ENCODE peak calls at places on chromosome 4, in ten cellular contexts. D, G, C, V, W, Y, Q, X, S and I are unnamed samples. For H3K4me1, the result is how much of the 10 kb centered on the place peaks cover.

GRCh38 chr4:25466966-25467697 is 90.1 kb downstream of the ANAPC4 start:
- DNase-seq in W (no peak), C (no peak), Q (no peak), S (no peak), V (no peak), Y (no peak), X (no peak), G (no peak), D (no peak), I (no peak)

GRCh38 chr4:184251680-184252000 is 34.0 kb upstream of the ENPP6 start:
- DNase-seq in D (no peak), G (no peak), V (no peak), C (no peak), S (no peak), X (no peak), Q (no peak), Y (no peak), W (no peak), I (no peak)

GRCh38 chr4:38930696-38931095 is 63.1 kb downstream of the FAM114A1 start:
- DNase-seq in S (no peak), W (no peak), D (no peak), C (no peak), Q (no peak), Y (no peak), V (no peak), X (no peak), G (no peak), I (no peak)

GRCh38 chr4:159600102-159600501 is 497.2 kb downstream of the RAPGEF2 start:
- DNase-seq in C (no peak), V (no peak), Q (no peak), D (no peak), S (no peak), Y (no peak), X (no peak), G (no peak), W (no peak), I (no peak)

GRCh38 chr4:70818173-70818856 is 21.4 kb downstream of the GRSF1 start:
- DNase-seq in S (no peak), Y (no peak), V (no peak), C (no peak), D (no peak), Q (no peak), W (no peak), G (no peak), X (no peak), I (no peak)

GRCh38 chr4:119861731-119862130 is 204.9 kb downstream of the MAD2L1 start:
- DNase-seq in D (no peak), W (no peak), G (no peak), X (no peak), Q (no peak), Y (no peak), C (no peak), V (no peak), S (no peak), I (no peak)

GRCh38 chr4:25449270-25449669 is 72.2 kb downstream of the ANAPC4 start:
- DNase-seq in Q (no peak), Y (no peak), V (no peak), W (no peak), G (no peak), S (no peak), D (no peak), X (peak), C (no peak), I (no peak)

GRCh38 chr4:176400816-176401461 is 81.2 kb downstream of the SPCS3 start:
- DNase-seq in W (no peak), Q (no peak), V (no peak), C (no peak), D (no peak), G (no peak), Y (no peak), S (no peak), X (peak), I (no peak)

GRCh38 chr4:123017078-123017477 is 94.7 kb upstream of the NUDT6 start:
- DNase-seq in Q (no peak), S (no peak), Y (no peak), V (no peak), G (no peak), D (no peak), X (no peak), C (no peak), W (no peak), I (no peak)

GRCh38 chr4:26204911-26205368 is 115.9 kb upstream of the RBPJ start:
- DNase-seq in Q (no peak), C (peak), W (peak), V (peak), S (peak), G (no peak), X (no peak), D (no peak), Y (no peak), I (peak)

GRCh38 chr4:33425916-33426315 is 2705.7 kb downstream of the PCDH7 start:
- DNase-seq in S (no peak), D (no peak), V (no peak), Y (no peak), X (no peak), W (no peak), G (no peak), Q (no peak), C (no peak), I (no peak)

GRCh38 chr4:39037491-39037825 is 5.2 kb upstream of the TMEM156 start:
- DNase-seq in G (no peak), S (no peak), C (no peak), W (no peak), D (peak), Y (no peak), Q (no peak), V (no peak), X (peak), I (no peak)

GRCh38 chr4:96729641-96730040 is 889.7 kb downstream of the PDHA2 start:
- DNase-seq in X (no peak), G (no peak), D (no peak), Q (no peak), Y (no peak), S (no peak), W (no peak), C (no peak), V (no peak), I (no peak)

GRCh38 chr4:7206856-7207567 is 14.7 kb downstream of the SORCS2 start:
- DNase-seq in G (no peak), Q (no peak), X (peak), D (no peak), S (peak), W (peak), V (peak), Y (peak), C (peak), I (peak)

GRCh38 chr4:7202391-7202790 is 10.1 kb downstream of the SORCS2 start:
- DNase-seq in Y (no peak), G (no peak), C (no peak), Q (no peak), S (no peak), W (no peak), D (no peak), X (peak), V (no peak), I (no peak)

GRCh38 chr4:7206385-7206784 is 14.0 kb downstream of the SORCS2 start:
- DNase-seq in C (no peak), D (no peak), V (no peak), X (peak), G (no peak), Q (no peak), Y (no peak), W (no peak), S (no peak), I (peak)

GRCh38 chr4:7207791-7208231 is 15.5 kb downstream of the SORCS2 start:
- DNase-seq in Q (no peak), V (no peak), W (no peak), D (no peak), G (no peak), C (no peak), S (no peak), X (peak), Y (no peak), I (peak)

DNA sequence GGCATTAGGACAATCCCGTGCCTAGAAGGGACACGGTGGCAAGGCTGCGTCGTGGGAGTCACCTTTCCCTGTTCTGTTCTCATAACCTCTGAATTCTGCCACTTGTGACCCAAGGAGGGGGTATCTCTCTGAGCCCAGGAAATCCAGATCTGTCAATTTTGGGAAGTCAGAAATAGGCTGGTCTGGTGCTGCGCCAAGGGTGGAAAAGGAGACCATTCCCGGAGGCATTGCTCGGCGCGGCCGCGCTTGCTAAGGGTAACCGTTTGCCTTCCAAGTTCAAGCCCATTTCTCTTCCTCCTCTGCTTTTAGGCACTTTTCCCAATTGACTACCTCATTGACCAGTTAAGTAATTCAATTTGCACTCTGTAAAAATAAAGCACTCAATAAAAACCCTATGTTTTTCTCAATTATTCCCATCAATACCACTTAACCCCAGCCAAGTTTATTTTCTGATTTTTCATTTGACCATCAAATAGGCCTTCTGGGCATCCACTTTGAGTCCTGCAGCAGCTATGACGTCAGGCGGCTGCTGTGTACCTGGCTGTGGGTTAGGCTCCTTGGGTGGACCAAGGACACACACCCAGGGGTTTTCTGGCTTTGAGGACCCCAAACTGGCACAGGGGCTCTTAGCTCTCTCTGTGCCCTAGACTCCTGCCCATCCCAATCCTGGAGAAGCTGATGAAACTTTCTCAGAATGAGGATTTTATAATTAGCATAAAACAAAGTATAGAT is 12.5 kb downstream of the SORCS2 start:
- DNase-seq in W (no peak), G (no peak), C (no peak), Y (no peak), X (no peak), S (peak), D (no peak), Q (no peak), V (no peak), I (no peak)
- H3K4me1 ChIP-seq in W (under half), G (under half), C (under half), Y (under half), X (half or more), S (under half), D (under half), Q (under half), V (under half), I (under half)

DNA sequence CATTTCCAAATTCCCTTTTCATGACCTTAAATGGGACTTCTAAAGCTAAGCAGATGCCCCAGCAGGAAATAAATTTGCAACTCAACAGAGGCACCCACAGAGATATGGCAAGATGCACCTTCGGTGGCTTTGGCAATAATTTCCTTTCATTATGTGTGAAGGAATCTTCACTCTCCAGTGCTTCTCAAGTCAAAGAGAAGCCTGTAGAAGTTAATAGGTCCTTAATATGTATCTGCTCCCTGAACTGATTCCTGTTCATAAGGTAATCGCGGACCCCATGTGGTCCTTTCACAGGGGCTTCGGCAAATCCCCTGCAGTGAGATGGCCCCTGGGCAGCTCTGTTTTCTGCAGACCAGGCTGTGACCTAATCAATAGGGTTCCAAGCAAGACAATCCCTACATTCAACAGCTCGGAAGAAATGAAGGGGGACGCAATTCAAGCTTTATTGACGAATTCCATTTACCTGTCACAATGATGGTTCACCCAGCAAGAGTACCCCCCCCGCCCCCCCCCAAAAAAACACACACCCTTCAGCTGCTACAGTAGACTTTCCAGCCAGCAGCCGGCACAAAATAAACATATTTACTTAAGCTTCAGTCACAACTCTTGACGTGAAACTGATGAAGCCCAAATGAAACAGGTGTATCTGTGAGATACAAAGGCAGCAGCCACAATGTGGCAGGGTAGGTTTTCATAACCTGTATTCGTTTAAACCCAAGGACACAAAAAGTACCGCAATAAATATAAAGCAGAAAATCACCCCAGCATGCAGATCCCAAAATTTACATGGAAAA is 35.3 kb downstream of the FAT1 start:
- DNase-seq in D (no peak), W (no peak), V (no peak), Y (no peak), C (no peak), S (no peak), X (no peak), Q (no peak), G (no peak), I (no peak)
- H3K4me1 ChIP-seq in D (under half), W (under half), V (under half), Y (under half), C (half or more), S (under half), X (under half), Q (under half), G (under half), I (under half)

GRCh38 chr4:7904108-7904516 is 35.5 kb downstream of the AFAP1 start:
- DNase-seq in Y (no peak), V (no peak), S (no peak), W (no peak), X (peak), D (no peak), C (no peak), Q (no peak), G (no peak), I (no peak)
- H3K4me1 ChIP-seq in Y (under half), V (under half), S (under half), W (under half), X (half or more), D (under half), C (half or more), Q (under half), G (under half), I (under half)

GRCh38 chr4:74203467-74203866 is 45.5 kb downstream of the MTHFD2L start:
- DNase-seq in Q (no peak), C (no peak), D (no peak), S (no peak), G (no peak), Y (no peak), X (no peak), V (no peak), W (no peak), I (no peak)

GRCh38 chr4:74205046-74205445 is 47.1 kb downstream of the MTHFD2L start:
- DNase-seq in W (no peak), D (no peak), C (no peak), X (no peak), G (no peak), Q (no peak), Y (no peak), S (no peak), V (no peak), I (no peak)

GRCh38 chr4:74206088-74206826 is 48.3 kb downstream of the MTHFD2L start:
- DNase-seq in X (peak), G (no peak), D (no peak), V (no peak), Q (no peak), W (no peak), C (no peak), Y (no peak), S (no peak), I (no peak)

GRCh38 chr4:74205559-74205958 is 47.6 kb downstream of the MTHFD2L start:
- DNase-seq in X (no peak), C (no peak), V (no peak), D (no peak), Y (no peak), G (no peak), W (no peak), Q (no peak), S (no peak), I (no peak)

GRCh38 chr4:74202062-74202586 is 44.2 kb downstream of the MTHFD2L start:
- DNase-seq in Q (no peak), C (no peak), V (no peak), Y (no peak), X (no peak), G (no peak), S (no peak), W (no peak), D (no peak), I (no peak)
- H3K4me1 ChIP-seq in Q (under half), C (under half), V (under half), Y (under half), X (under half), G (under half), S (under half), W (under half), D (under half), I (under half)

DNA sequence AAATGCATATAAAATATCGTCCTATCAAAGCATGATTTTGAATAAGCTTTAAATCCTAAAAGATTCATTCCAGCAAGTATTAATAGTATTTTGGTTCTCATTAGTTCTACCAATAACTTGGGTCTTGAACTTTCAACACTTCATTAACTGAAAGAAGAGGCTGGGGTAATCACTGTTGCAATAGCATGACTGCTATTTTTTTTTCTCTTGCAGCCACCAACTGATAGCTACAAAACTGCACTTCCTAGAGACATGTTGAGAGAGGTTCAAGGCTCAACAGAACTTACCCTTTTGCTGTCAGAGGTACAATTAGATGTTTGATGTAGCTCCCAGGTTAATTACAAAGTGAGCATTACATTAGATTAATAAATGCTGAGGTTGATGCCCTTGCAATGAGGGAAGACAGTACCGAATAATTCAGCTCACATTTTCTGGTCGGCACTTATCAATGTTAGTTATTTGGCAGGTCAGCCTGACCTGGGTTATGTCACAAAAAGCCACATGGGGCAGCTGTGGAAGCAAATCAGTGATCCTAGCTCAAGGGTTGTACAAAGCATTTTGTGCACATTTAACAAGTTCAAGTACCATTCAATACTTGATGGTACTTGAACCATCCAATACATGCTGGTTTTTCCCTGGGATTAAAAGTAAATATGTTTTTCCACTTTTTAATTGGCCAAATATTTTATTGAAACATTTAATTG is 29.9 kb upstream of the TET2 start:
- DNase-seq in V (no peak), S (no peak), Q (no peak), D (no peak), G (no peak), W (no peak), C (no peak), X (no peak), Y (peak), I (no peak)
- H3K4me1 ChIP-seq in V (under half), S (under half), Q (under half), D (under half), G (under half), W (under half), C (under half), X (under half), Y (under half), I (under half)

GRCh38 chr4:153483432-153484418 is 17.6 kb downstream of the TMEM131L start:
- DNase-seq in X (no peak), C (no peak), D (no peak), S (no peak), V (no peak), Y (no peak), W (no peak), G (no peak), Q (no peak), I (no peak)
- H3K4me1 ChIP-seq in X (under half), C (half or more), D (half or more), S (under half), V (under half), Y (under half), W (under half), G (under half), Q (half or more), I (under half)

GRCh38 chr4:150004481-150004880 is 73.8 kb upstream of the DCLK2 start:
- DNase-seq in C (no peak), G (no peak), D (no peak), Y (no peak), X (peak), W (no peak), Q (no peak), V (no peak), S (no peak), I (no peak)

GRCh38 chr4:150005537-150005936 is 72.7 kb upstream of the DCLK2 start:
- DNase-seq in C (no peak), X (no peak), Q (no peak), D (no peak), W (no peak), Y (no peak), V (no peak), G (no peak), S (no peak), I (no peak)

GRCh38 chr4:150009533-150009932 is 68.7 kb upstream of the DCLK2 start:
- DNase-seq in W (no peak), S (no peak), G (no peak), C (no peak), Q (no peak), X (peak), D (no peak), Y (no peak), V (no peak), I (no peak)

GRCh38 chr4:150006197-150006596 is 72.0 kb upstream of the DCLK2 start:
- DNase-seq in Q (no peak), V (no peak), G (no peak), C (no peak), D (no peak), Y (no peak), S (no peak), X (peak), W (no peak), I (no peak)

GRCh38 chr4:150007512-150007911 is 70.7 kb upstream of the DCLK2 start:
- DNase-seq in S (no peak), X (peak), Y (no peak), G (no peak), D (no peak), Q (no peak), V (no peak), C (no peak), W (no peak), I (no peak)
- H3K4me1 ChIP-seq in S (under half), X (under half), Y (under half), G (under half), D (under half), Q (under half), V (under half), C (under half), W (under half), I (under half)